ENCODE peak calls at places on chromosome 1, in nine cellular contexts. One of them, this sample, is unnamed.

GRCh38 chr1:30540611-30541192 is 182.7 kb downstream of the MATN1 start:
- DNase-seq in NCI-H510A: no peak
- DNase-seq in fibroblast of the aortic adventitia: no peak
- DNase-seq in activated CD4-positive, CD25-positive, alpha-beta regulatory T cell: no peak
- DNase-seq in stimulated activated CD4-positive, alpha-beta T cell treated with anti-CD3 and anti-CD28 coated beads, Interleukin-15, amount 100 ng/mL, for 24 hours: no peak
- DNase-seq in right lobe of liver: no peak
- DNase-seq in T follicular helper cell: no peak
- DNase-seq in heart right ventricle: no peak
- DNase-seq in EL: no peak
- DNase-seq in this sample: no peak

GRCh38 chr1:38015978-38016640 is 3.6 kb downstream of the UTP11 start:
- DNase-seq in heart right ventricle: no peak
- DNase-seq in activated CD4-positive, CD25-positive, alpha-beta regulatory T cell: no peak
- DNase-seq in right lobe of liver: no peak
- DNase-seq in T follicular helper cell: no peak
- DNase-seq in NCI-H510A: no peak
- DNase-seq in EL: no peak
- DNase-seq in fibroblast of the aortic adventitia: peak; percentile 83
- DNase-seq in stimulated activated CD4-positive, alpha-beta T cell treated with anti-CD3 and anti-CD28 coated beads, Interleukin-15, amount 100 ng/mL, for 24 hours: no peak
- DNase-seq in this sample: no peak

GRCh38 chr1:196070940-196071339 is 537.3 kb downstream of the KCNT2 start:
- DNase-seq in stimulated activated CD4-positive, alpha-beta T cell treated with anti-CD3 and anti-CD28 coated beads, Interleukin-15, amount 100 ng/mL, for 24 hours: no peak
- DNase-seq in right lobe of liver: no peak
- DNase-seq in activated CD4-positive, CD25-positive, alpha-beta regulatory T cell: no peak
- DNase-seq in fibroblast of the aortic adventitia: no peak
- DNase-seq in T follicular helper cell: no peak
- DNase-seq in heart right ventricle: no peak
- DNase-seq in NCI-H510A: no peak
- DNase-seq in EL: no peak
- DNase-seq in this sample: no peak

GRCh38 chr1:94012686-94013330 is 103.6 kb upstream of the GCLM start:
- DNase-seq in stimulated activated CD4-positive, alpha-beta T cell treated with anti-CD3 and anti-CD28 coated beads, Interleukin-15, amount 100 ng/mL, for 24 hours: no peak
- DNase-seq in activated CD4-positive, CD25-positive, alpha-beta regulatory T cell: no peak
- DNase-seq in fibroblast of the aortic adventitia: peak; percentile 27
- DNase-seq in heart right ventricle: no peak
- DNase-seq in T follicular helper cell: no peak
- DNase-seq in EL: no peak
- DNase-seq in NCI-H510A: no peak
- DNase-seq in right lobe of liver: no peak
- DNase-seq in this sample: no peak

GRCh38 chr1:181443231-181443853 is 40.0 kb upstream of the CACNA1E start:
- DNase-seq in activated CD4-positive, CD25-positive, alpha-beta regulatory T cell: no peak
- DNase-seq in fibroblast of the aortic adventitia: no peak
- DNase-seq in T follicular helper cell: no peak
- DNase-seq in heart right ventricle: no peak
- DNase-seq in NCI-H510A: no peak
- DNase-seq in EL: no peak
- DNase-seq in stimulated activated CD4-positive, alpha-beta T cell treated with anti-CD3 and anti-CD28 coated beads, Interleukin-15, amount 100 ng/mL, for 24 hours: no peak
- DNase-seq in right lobe of liver: no peak
- DNase-seq in this sample: no peak

GRCh38 chr1:116402333-116402732 is 29.3 kb downstream of the ATP1A1 start:
- DNase-seq in EL: no peak
- DNase-seq in activated CD4-positive, CD25-positive, alpha-beta regulatory T cell: no peak
- DNase-seq in heart right ventricle: no peak
- DNase-seq in stimulated activated CD4-positive, alpha-beta T cell treated with anti-CD3 and anti-CD28 coated beads, Interleukin-15, amount 100 ng/mL, for 24 hours: no peak
- DNase-seq in T follicular helper cell: no peak
- DNase-seq in fibroblast of the aortic adventitia: no peak
- DNase-seq in right lobe of liver: no peak
- DNase-seq in NCI-H510A: no peak
- DNase-seq in this sample: no peak

GRCh38 chr1:54989473-54989872 is 9.0 kb downstream of the TMEM61 start:
- DNase-seq in heart right ventricle: no peak
- DNase-seq in right lobe of liver: no peak
- DNase-seq in stimulated activated CD4-positive, alpha-beta T cell treated with anti-CD3 and anti-CD28 coated beads, Interleukin-15, amount 100 ng/mL, for 24 hours: no peak
- DNase-seq in NCI-H510A: peak; percentile 91
- DNase-seq in fibroblast of the aortic adventitia: no peak
- DNase-seq in T follicular helper cell: no peak
- DNase-seq in EL: no peak
- DNase-seq in activated CD4-positive, CD25-positive, alpha-beta regulatory T cell: no peak
- DNase-seq in this sample: no peak

GRCh38 chr1:212297338-212297737 is 12.1 kb downstream of the PPP2R5A start:
- DNase-seq in heart right ventricle: no peak
- DNase-seq in fibroblast of the aortic adventitia: no peak
- DNase-seq in EL: no peak
- DNase-seq in right lobe of liver: no peak
- DNase-seq in activated CD4-positive, CD25-positive, alpha-beta regulatory T cell: no peak
- DNase-seq in NCI-H510A: no peak
- DNase-seq in T follicular helper cell: no peak
- DNase-seq in stimulated activated CD4-positive, alpha-beta T cell treated with anti-CD3 and anti-CD28 coated beads, Interleukin-15, amount 100 ng/mL, for 24 hours: no peak
- DNase-seq in this sample: no peak

GRCh38 chr1:192363177-192363576 is 46.4 kb downstream of the RGS21 start:
- DNase-seq in heart right ventricle: no peak
- DNase-seq in fibroblast of the aortic adventitia: no peak
- DNase-seq in NCI-H510A: no peak
- DNase-seq in EL: no peak
- DNase-seq in activated CD4-positive, CD25-positive, alpha-beta regulatory T cell: no peak
- DNase-seq in right lobe of liver: no peak
- DNase-seq in T follicular helper cell: no peak
- DNase-seq in stimulated activated CD4-positive, alpha-beta T cell treated with anti-CD3 and anti-CD28 coated beads, Interleukin-15, amount 100 ng/mL, for 24 hours: no peak
- DNase-seq in this sample: no peak

GRCh38 chr1:231807498-231807897 is 180.9 kb downstream of the DISC1 start:
- DNase-seq in activated CD4-positive, CD25-positive, alpha-beta regulatory T cell: no peak
- DNase-seq in EL: no peak
- DNase-seq in NCI-H510A: no peak
- DNase-seq in right lobe of liver: no peak
- DNase-seq in T follicular helper cell: no peak
- DNase-seq in heart right ventricle: no peak
- DNase-seq in stimulated activated CD4-positive, alpha-beta T cell treated with anti-CD3 and anti-CD28 coated beads, Interleukin-15, amount 100 ng/mL, for 24 hours: no peak
- DNase-seq in fibroblast of the aortic adventitia: peak; percentile 55
- DNase-seq in this sample: no peak

GRCh38 chr1:227895828-227896685 is 51.7 kb downstream of the WNT9A start:
- DNase-seq in NCI-H510A: no peak
- DNase-seq in EL: peak; percentile 28
- DNase-seq in right lobe of liver: peak; percentile 42
- DNase-seq in fibroblast of the aortic adventitia: no peak
- DNase-seq in heart right ventricle: no peak
- DNase-seq in activated CD4-positive, CD25-positive, alpha-beta regulatory T cell: no peak
- DNase-seq in stimulated activated CD4-positive, alpha-beta T cell treated with anti-CD3 and anti-CD28 coated beads, Interleukin-15, amount 100 ng/mL, for 24 hours: peak; percentile 0
- DNase-seq in T follicular helper cell: no peak
- DNase-seq in this sample: no peak

GRCh38 chr1:214862421-214862820 is 220.1 kb upstream of the KCNK2 start:
- DNase-seq in activated CD4-positive, CD25-positive, alpha-beta regulatory T cell: no peak
- DNase-seq in stimulated activated CD4-positive, alpha-beta T cell treated with anti-CD3 and anti-CD28 coated beads, Interleukin-15, amount 100 ng/mL, for 24 hours: no peak
- DNase-seq in T follicular helper cell: no peak
- DNase-seq in EL: peak; percentile 46
- DNase-seq in NCI-H510A: no peak
- DNase-seq in fibroblast of the aortic adventitia: peak; percentile 64
- DNase-seq in heart right ventricle: no peak
- DNase-seq in right lobe of liver: no peak
- DNase-seq in this sample: no peak

GRCh38 chr1:11842154-11843041 is 5.2 kb downstream of the NPPA start:
- DNase-seq in EL: peak; percentile 37
- DNase-seq in activated CD4-positive, CD25-positive, alpha-beta regulatory T cell: no peak
- DNase-seq in heart right ventricle: no peak
- DNase-seq in right lobe of liver: peak; percentile 92
- DNase-seq in fibroblast of the aortic adventitia: peak; percentile 10
- DNase-seq in stimulated activated CD4-positive, alpha-beta T cell treated with anti-CD3 and anti-CD28 coated beads, Interleukin-15, amount 100 ng/mL, for 24 hours: no peak
- DNase-seq in T follicular helper cell: no peak
- DNase-seq in NCI-H510A: no peak
- DNase-seq in this sample: no peak

GRCh38 chr1:246110343-246111219 is 396.5 kb downstream of the SMYD3 start:
- DNase-seq in EL: peak; percentile 11
- DNase-seq in fibroblast of the aortic adventitia: no peak
- DNase-seq in heart right ventricle: no peak
- DNase-seq in T follicular helper cell: no peak
- DNase-seq in activated CD4-positive, CD25-positive, alpha-beta regulatory T cell: no peak
- DNase-seq in NCI-H510A: peak; percentile 82
- DNase-seq in right lobe of liver: no peak
- DNase-seq in stimulated activated CD4-positive, alpha-beta T cell treated with anti-CD3 and anti-CD28 coated beads, Interleukin-15, amount 100 ng/mL, for 24 hours: no peak
- DNase-seq in this sample: no peak

GRCh38 chr1:151416231-151416630 is 16.9 kb downstream of the PSMB4 start:
- DNase-seq in activated CD4-positive, CD25-positive, alpha-beta regulatory T cell: no peak
- DNase-seq in NCI-H510A: no peak
- DNase-seq in T follicular helper cell: no peak
- DNase-seq in heart right ventricle: no peak
- DNase-seq in stimulated activated CD4-positive, alpha-beta T cell treated with anti-CD3 and anti-CD28 coated beads, Interleukin-15, amount 100 ng/mL, for 24 hours: no peak
- DNase-seq in fibroblast of the aortic adventitia: peak; percentile 57
- DNase-seq in EL: peak; percentile 84
- DNase-seq in right lobe of liver: no peak
- DNase-seq in this sample: no peak

GRCh38 chr1:184310157-184310819 is 76.5 kb upstream of the C1orf21 start:
- DNase-seq in activated CD4-positive, CD25-positive, alpha-beta regulatory T cell: no peak
- DNase-seq in NCI-H510A: no peak
- DNase-seq in EL: no peak
- DNase-seq in stimulated activated CD4-positive, alpha-beta T cell treated with anti-CD3 and anti-CD28 coated beads, Interleukin-15, amount 100 ng/mL, for 24 hours: no peak
- DNase-seq in fibroblast of the aortic adventitia: no peak
- DNase-seq in T follicular helper cell: no peak
- DNase-seq in right lobe of liver: no peak
- DNase-seq in heart right ventricle: no peak
- DNase-seq in this sample: no peak

GRCh38 chr1:161039546-161039945 is 782 bp upstream of the TSTD1 start:
- DNase-seq in activated CD4-positive, CD25-positive, alpha-beta regulatory T cell: no peak
- DNase-seq in right lobe of liver: no peak
- DNase-seq in stimulated activated CD4-positive, alpha-beta T cell treated with anti-CD3 and anti-CD28 coated beads, Interleukin-15, amount 100 ng/mL, for 24 hours: no peak
- DNase-seq in NCI-H510A: no peak
- DNase-seq in fibroblast of the aortic adventitia: no peak
- DNase-seq in EL: no peak
- DNase-seq in T follicular helper cell: no peak
- DNase-seq in heart right ventricle: no peak
- DNase-seq in this sample: no peak

GRCh38 chr1:225849905-225850304 is 32.3 kb downstream of the TMEM63A start:
- DNase-seq in fibroblast of the aortic adventitia: no peak
- DNase-seq in activated CD4-positive, CD25-positive, alpha-beta regulatory T cell: peak; percentile 12
- DNase-seq in NCI-H510A: no peak
- DNase-seq in T follicular helper cell: no peak
- DNase-seq in right lobe of liver: peak; percentile 76
- DNase-seq in EL: no peak
- DNase-seq in stimulated activated CD4-positive, alpha-beta T cell treated with anti-CD3 and anti-CD28 coated beads, Interleukin-15, amount 100 ng/mL, for 24 hours: peak; percentile 28
- DNase-seq in heart right ventricle: peak; percentile 61
- DNase-seq in this sample: no peak

GRCh38 chr1:233490488-233490887 is 123.4 kb upstream of the KCNK1 start:
- DNase-seq in activated CD4-positive, CD25-positive, alpha-beta regulatory T cell: no peak
- DNase-seq in EL: no peak
- DNase-seq in heart right ventricle: no peak
- DNase-seq in fibroblast of the aortic adventitia: no peak
- DNase-seq in NCI-H510A: no peak
- DNase-seq in right lobe of liver: no peak
- DNase-seq in T follicular helper cell: no peak
- DNase-seq in stimulated activated CD4-positive, alpha-beta T cell treated with anti-CD3 and anti-CD28 coated beads, Interleukin-15, amount 100 ng/mL, for 24 hours: no peak
- DNase-seq in this sample: no peak

GRCh38 chr1:59776960-59777852 is 37.5 kb upstream of the HOOK1 start:
- DNase-seq in stimulated activated CD4-positive, alpha-beta T cell treated with anti-CD3 and anti-CD28 coated beads, Interleukin-15, amount 100 ng/mL, for 24 hours: no peak
- DNase-seq in EL: peak; percentile 61
- DNase-seq in fibroblast of the aortic adventitia: peak; percentile 31
- DNase-seq in right lobe of liver: no peak
- DNase-seq in T follicular helper cell: no peak
- DNase-seq in activated CD4-positive, CD25-positive, alpha-beta regulatory T cell: no peak
- DNase-seq in NCI-H510A: no peak
- DNase-seq in heart right ventricle: no peak
- DNase-seq in this sample: no peak

GRCh38 chr1:160614410-160614809 is 32.4 kb downstream of the SLAMF1 start:
- DNase-seq in heart right ventricle: no peak
- DNase-seq in NCI-H510A: no peak
- DNase-seq in fibroblast of the aortic adventitia: no peak
- DNase-seq in activated CD4-positive, CD25-positive, alpha-beta regulatory T cell: no peak
- DNase-seq in right lobe of liver: no peak
- DNase-seq in stimulated activated CD4-positive, alpha-beta T cell treated with anti-CD3 and anti-CD28 coated beads, Interleukin-15, amount 100 ng/mL, for 24 hours: no peak
- DNase-seq in EL: no peak
- DNase-seq in T follicular helper cell: no peak
- DNase-seq in this sample: no peak

GRCh38 chr1:84988588-84988987 is 8.3 kb downstream of the MCOLN2 start:
- DNase-seq in fibroblast of the aortic adventitia: no peak
- DNase-seq in heart right ventricle: no peak
- DNase-seq in EL: no peak
- DNase-seq in right lobe of liver: no peak
- DNase-seq in T follicular helper cell: no peak
- DNase-seq in NCI-H510A: no peak
- DNase-seq in stimulated activated CD4-positive, alpha-beta T cell treated with anti-CD3 and anti-CD28 coated beads, Interleukin-15, amount 100 ng/mL, for 24 hours: peak; percentile 32
- DNase-seq in activated CD4-positive, CD25-positive, alpha-beta regulatory T cell: no peak
- DNase-seq in this sample: no peak

GRCh38 chr1:87787551-87787950 is 458.9 kb downstream of the LMO4 start:
- DNase-seq in EL: peak; percentile 15
- DNase-seq in right lobe of liver: no peak
- DNase-seq in T follicular helper cell: no peak
- DNase-seq in fibroblast of the aortic adventitia: no peak
- DNase-seq in activated CD4-positive, CD25-positive, alpha-beta regulatory T cell: no peak
- DNase-seq in heart right ventricle: no peak
- DNase-seq in stimulated activated CD4-positive, alpha-beta T cell treated with anti-CD3 and anti-CD28 coated beads, Interleukin-15, amount 100 ng/mL, for 24 hours: no peak
- DNase-seq in NCI-H510A: no peak
- DNase-seq in this sample: no peak

GRCh38 chr1:25145775-25146381 is 86.4 kb downstream of the SYF2 start:
- DNase-seq in NCI-H510A: no peak
- DNase-seq in EL: no peak
- DNase-seq in stimulated activated CD4-positive, alpha-beta T cell treated with anti-CD3 and anti-CD28 coated beads, Interleukin-15, amount 100 ng/mL, for 24 hours: no peak
- DNase-seq in right lobe of liver: peak; percentile 31
- DNase-seq in heart right ventricle: no peak
- DNase-seq in fibroblast of the aortic adventitia: no peak
- DNase-seq in activated CD4-positive, CD25-positive, alpha-beta regulatory T cell: no peak
- DNase-seq in T follicular helper cell: no peak
- DNase-seq in this sample: no peak

GRCh38 chr1:66532798-66533783 is 862 bp upstream of the SGIP1 start:
- DNase-seq in fibroblast of the aortic adventitia: peak; percentile 77
- DNase-seq in stimulated activated CD4-positive, alpha-beta T cell treated with anti-CD3 and anti-CD28 coated beads, Interleukin-15, amount 100 ng/mL, for 24 hours: peak; percentile 44
- DNase-seq in EL: peak; percentile 90
- DNase-seq in heart right ventricle: peak; percentile 42
- DNase-seq in activated CD4-positive, CD25-positive, alpha-beta regulatory T cell: no peak
- DNase-seq in right lobe of liver: no peak
- DNase-seq in T follicular helper cell: no peak
- DNase-seq in NCI-H510A: peak; percentile 72
- DNase-seq in this sample: no peak

GRCh38 chr1:165875604-165876003 is 48.2 kb downstream of the UCK2 start:
- DNase-seq in stimulated activated CD4-positive, alpha-beta T cell treated with anti-CD3 and anti-CD28 coated beads, Interleukin-15, amount 100 ng/mL, for 24 hours: no peak
- DNase-seq in EL: no peak
- DNase-seq in fibroblast of the aortic adventitia: no peak
- DNase-seq in right lobe of liver: no peak
- DNase-seq in activated CD4-positive, CD25-positive, alpha-beta regulatory T cell: no peak
- DNase-seq in NCI-H510A: no peak
- DNase-seq in heart right ventricle: no peak
- DNase-seq in T follicular helper cell: no peak
- DNase-seq in this sample: no peak

GRCh38 chr1:60149254-60149653 is 75.7 kb upstream of the C1orf87 start:
- DNase-seq in right lobe of liver: no peak
- DNase-seq in T follicular helper cell: no peak
- DNase-seq in heart right ventricle: peak; percentile 71
- DNase-seq in fibroblast of the aortic adventitia: no peak
- DNase-seq in stimulated activated CD4-positive, alpha-beta T cell treated with anti-CD3 and anti-CD28 coated beads, Interleukin-15, amount 100 ng/mL, for 24 hours: no peak
- DNase-seq in activated CD4-positive, CD25-positive, alpha-beta regulatory T cell: no peak
- DNase-seq in NCI-H510A: no peak
- DNase-seq in EL: no peak
- DNase-seq in this sample: no peak

GRCh38 chr1:207763972-207764371 is 12.1 kb downstream of the CD46 start:
- DNase-seq in right lobe of liver: no peak
- DNase-seq in EL: no peak
- DNase-seq in heart right ventricle: no peak
- DNase-seq in stimulated activated CD4-positive, alpha-beta T cell treated with anti-CD3 and anti-CD28 coated beads, Interleukin-15, amount 100 ng/mL, for 24 hours: no peak
- DNase-seq in fibroblast of the aortic adventitia: no peak
- DNase-seq in NCI-H510A: no peak
- DNase-seq in activated CD4-positive, CD25-positive, alpha-beta regulatory T cell: no peak
- DNase-seq in T follicular helper cell: no peak
- DNase-seq in this sample: no peak

GRCh38 chr1:42209516-42210370 is 45.2 kb upstream of the GUCA2A start:
- DNase-seq in fibroblast of the aortic adventitia: peak; percentile 15
- DNase-seq in heart right ventricle: no peak
- DNase-seq in stimulated activated CD4-positive, alpha-beta T cell treated with anti-CD3 and anti-CD28 coated beads, Interleukin-15, amount 100 ng/mL, for 24 hours: no peak
- DNase-seq in T follicular helper cell: no peak
- DNase-seq in EL: peak; percentile 51
- DNase-seq in right lobe of liver: no peak
- DNase-seq in activated CD4-positive, CD25-positive, alpha-beta regulatory T cell: no peak
- DNase-seq in NCI-H510A: no peak
- DNase-seq in this sample: no peak

GRCh38 chr1:172277277-172277676 is 143.2 kb upstream of the C1orf105 start:
- DNase-seq in right lobe of liver: no peak
- DNase-seq in fibroblast of the aortic adventitia: peak; percentile 58
- DNase-seq in T follicular helper cell: no peak
- DNase-seq in NCI-H510A: no peak
- DNase-seq in EL: no peak
- DNase-seq in heart right ventricle: no peak
- DNase-seq in activated CD4-positive, CD25-positive, alpha-beta regulatory T cell: no peak
- DNase-seq in stimulated activated CD4-positive, alpha-beta T cell treated with anti-CD3 and anti-CD28 coated beads, Interleukin-15, amount 100 ng/mL, for 24 hours: no peak
- DNase-seq in this sample: no peak

GRCh38 chr1:221695346-221695745 is 46.5 kb downstream of the DUSP10 start:
- DNase-seq in stimulated activated CD4-positive, alpha-beta T cell treated with anti-CD3 and anti-CD28 coated beads, Interleukin-15, amount 100 ng/mL, for 24 hours: no peak
- DNase-seq in right lobe of liver: no peak
- DNase-seq in heart right ventricle: no peak
- DNase-seq in T follicular helper cell: no peak
- DNase-seq in activated CD4-positive, CD25-positive, alpha-beta regulatory T cell: no peak
- DNase-seq in fibroblast of the aortic adventitia: no peak
- DNase-seq in EL: no peak
- DNase-seq in NCI-H510A: no peak
- DNase-seq in this sample: no peak